ENCODE peak calls at places on chromosomes 11 and 22, in five cellular contexts. O is AG10803, Z is transverse colon, L is H4, R is cardiac fibroblast. A is an unnamed sample.

GRCh38 chr22:27507935-27508504 is 293.5 kb downstream of the MN1 start:
- DNase-seq in R (no peak), Z (no peak), O (no peak), L (no peak), A (no peak)

GRCh38 chr11:88353835-88354496 is 16.4 kb upstream of the CTSC start:
- DNase-seq in Z (no peak), O (no peak), L (no peak), R (no peak), A (peak)

GRCh38 chr22:44455151-44455962 is 42.7 kb downstream of the RTL6 start:
- DNase-seq in L (no peak), Z (peak), O (no peak), R (no peak), A (peak)

GRCh38 chr11:68012044-68012842 is 2.1 kb downstream of the ALDH3B1 start:
- DNase-seq in L (no peak), Z (no peak), O (no peak), R (no peak), A (no peak)

GRCh38 chr22:32615874-32616564 is 141.4 kb downstream of the FBXO7 start:
- DNase-seq in R (no peak), L (no peak), O (no peak), Z (no peak), A (no peak)

GRCh38 chr11:115269193-115269592 is 235.0 kb downstream of the CADM1 start:
- DNase-seq in O (no peak), R (no peak), L (no peak), Z (no peak), A (no peak)

GRCh38 chr22:48051796-48052620 is 1289.6 kb downstream of the TBC1D22A start:
- DNase-seq in Z (no peak), L (no peak), R (no peak), O (no peak), A (no peak)

GRCh38 chr11:1382831-1383607 is 6.7 kb upstream of the BRSK2 start:
- DNase-seq in O (peak), Z (peak), R (peak), L (peak), A (peak)

GRCh38 chr11:63920126-63920869 is 3.3 kb upstream of the RCOR2 start:
- DNase-seq in Z (peak), R (peak), L (no peak), O (peak), A (no peak)

GRCh38 chr11:69557266-69557665 is 75.8 kb downstream of the LINC01488 start:
- DNase-seq in Z (no peak), O (no peak), L (no peak), R (no peak), A (no peak)

GRCh38 chr22:42967933-42968332 is 47.0 kb downstream of the PACSIN2 start:
- DNase-seq in O (peak), Z (peak), L (no peak), R (no peak), A (peak)

GRCh38 chr11:61587951-61588695 is 7.2 kb upstream of the SYT7 start:
- DNase-seq in O (no peak), R (no peak), Z (peak), L (no peak), A (peak)

GRCh38 chr22:47210112-47210657 is 447.7 kb downstream of the TBC1D22A start:
- DNase-seq in Z (no peak), R (no peak), L (no peak), O (no peak), A (no peak)

GRCh38 chr22:41401781-41402648 is 20.3 kb downstream of the TEF start:
- DNase-seq in R (peak), O (peak), L (peak), Z (peak), A (no peak)

A was measured in GM12865.